ENCODE peak calls at places on chromosomes 6 and 20, in five cellular contexts. One of them, this sample, is unnamed. For H3K4me1, the result is how much of the 10 kb centered on the place peaks cover.

GRCh38 chr20:40683221-40683893 is 5.7 kb downstream of the MAFB start:
- DNase-seq in cardiac muscle cell: peak
- DNase-seq in adrenal gland: peak
- DNase-seq in tibial artery: no peak
- DNase-seq in ovary: no peak
- DNase-seq in this sample: no peak

GRCh38 chr20:5996765-5997164 is 46.3 kb downstream of the MCM8 start:
- DNase-seq in cardiac muscle cell: no peak
- DNase-seq in adrenal gland: no peak
- DNase-seq in tibial artery: no peak
- DNase-seq in ovary: no peak
- DNase-seq in this sample: no peak

GRCh38 chr6:133610271-133610840 is 278.6 kb upstream of the TCF21 start:
- DNase-seq in cardiac muscle cell: peak
- DNase-seq in adrenal gland: no peak
- DNase-seq in tibial artery: no peak
- DNase-seq in ovary: no peak
- DNase-seq in this sample: no peak

GRCh38 chr20:22438346-22438745 is 146.0 kb downstream of the FOXA2 start:
- DNase-seq in cardiac muscle cell: no peak
- DNase-seq in adrenal gland: no peak
- DNase-seq in tibial artery: no peak
- DNase-seq in ovary: no peak
- DNase-seq in this sample: no peak

GRCh38 chr6:42390228-42390934 is 61.3 kb downstream of the TRERF1 start:
- DNase-seq in cardiac muscle cell: no peak
- DNase-seq in adrenal gland: no peak
- DNase-seq in tibial artery: no peak
- DNase-seq in ovary: no peak
- DNase-seq in this sample: no peak

GRCh38 chr6:145830612-145831011 is 16.0 kb upstream of the FBXO30 start:
- DNase-seq in cardiac muscle cell: no peak
- DNase-seq in adrenal gland: no peak
- DNase-seq in tibial artery: no peak
- DNase-seq in ovary: no peak
- DNase-seq in this sample: no peak

GRCh38 chr6:122673345-122673961 is 63.2 kb downstream of the PKIB start:
- DNase-seq in cardiac muscle cell: no peak
- DNase-seq in adrenal gland: no peak
- DNase-seq in tibial artery: no peak
- DNase-seq in ovary: no peak
- DNase-seq in this sample: no peak

GRCh38 chr6:143823463-143824006 is 19.6 kb upstream of the LTV1 start:
- DNase-seq in cardiac muscle cell: peak
- DNase-seq in adrenal gland: no peak
- DNase-seq in tibial artery: no peak
- DNase-seq in ovary: no peak
- DNase-seq in this sample: no peak

GRCh38 chr6:8391934-8392333 is 43.4 kb downstream of the SLC35B3 start:
- DNase-seq in cardiac muscle cell: no peak
- DNase-seq in adrenal gland: no peak
- DNase-seq in tibial artery: no peak
- DNase-seq in ovary: no peak
- DNase-seq in this sample: no peak

GRCh38 chr6:45073771-45074170 is 254.4 kb upstream of the RUNX2 start:
- DNase-seq in cardiac muscle cell: peak
- DNase-seq in adrenal gland: no peak
- DNase-seq in tibial artery: no peak
- DNase-seq in ovary: no peak
- DNase-seq in this sample: no peak

GRCh38 chr6:84082693-84083265 is 49.2 kb downstream of the MRAP2 start:
- DNase-seq in cardiac muscle cell: peak
- DNase-seq in adrenal gland: no peak
- DNase-seq in tibial artery: no peak
- DNase-seq in ovary: no peak
- DNase-seq in this sample: no peak

GRCh38 chr6:78614961-78615360 is 252.4 kb upstream of the IRAK1BP1 start:
- DNase-seq in cardiac muscle cell: no peak
- DNase-seq in adrenal gland: no peak
- DNase-seq in tibial artery: no peak
- DNase-seq in ovary: no peak
- DNase-seq in this sample: no peak

GRCh38 chr6:8803181-8803760 is 367.9 kb upstream of the SLC35B3 start:
- DNase-seq in cardiac muscle cell: no peak
- DNase-seq in adrenal gland: no peak
- DNase-seq in tibial artery: no peak
- DNase-seq in ovary: no peak
- DNase-seq in this sample: no peak

GRCh38 chr6:133466666-133467065 is 225.5 kb downstream of the EYA4 start:
- DNase-seq in cardiac muscle cell: peak
- DNase-seq in adrenal gland: no peak
- DNase-seq in tibial artery: no peak
- DNase-seq in ovary: no peak
- DNase-seq in this sample: no peak

GRCh38 chr6:130229645-130230044 is 6.9 kb upstream of the SAMD3 start:
- DNase-seq in cardiac muscle cell: no peak
- DNase-seq in adrenal gland: no peak
- DNase-seq in tibial artery: no peak
- DNase-seq in ovary: no peak
- DNase-seq in this sample: no peak

GRCh38 chr20:46202758-46203509 is 84.8 kb downstream of the CD40 start:
- DNase-seq in cardiac muscle cell: peak
- DNase-seq in adrenal gland: peak
- DNase-seq in tibial artery: peak
- DNase-seq in ovary: peak
- DNase-seq in this sample: no peak

GRCh38 chr20:34461779-34462087 is 54.5 kb upstream of the DYNLRB1 start:
- DNase-seq in cardiac muscle cell: no peak
- DNase-seq in adrenal gland: no peak
- DNase-seq in tibial artery: no peak
- DNase-seq in ovary: no peak
- DNase-seq in this sample: no peak

GRCh38 chr20:62350098-62350628 is 16.9 kb downstream of the LAMA5 start:
- DNase-seq in cardiac muscle cell: no peak
- DNase-seq in adrenal gland: no peak
- DNase-seq in tibial artery: no peak
- DNase-seq in ovary: peak
- DNase-seq in this sample: no peak

GRCh38 chr6:129860901-129861665 is at the start of gene TMEM244:
- DNase-seq in cardiac muscle cell: no peak
- DNase-seq in adrenal gland: no peak
- DNase-seq in tibial artery: no peak
- DNase-seq in ovary: no peak
- DNase-seq in this sample: no peak

GRCh38 chr6:126372626-126373025 is 32.7 kb downstream of the CENPW start:
- DNase-seq in cardiac muscle cell: no peak
- DNase-seq in adrenal gland: no peak
- DNase-seq in tibial artery: no peak
- DNase-seq in ovary: no peak
- DNase-seq in this sample: no peak

GRCh38 chr6:25998379-25998778 is 35.8 kb downstream of the TRIM38 start:
- DNase-seq in cardiac muscle cell: no peak
- DNase-seq in adrenal gland: no peak
- DNase-seq in tibial artery: no peak
- DNase-seq in ovary: no peak
- DNase-seq in this sample: no peak

GRCh38 chr20:50713677-50714101 is 17.7 kb upstream of the PARD6B start:
- DNase-seq in cardiac muscle cell: peak
- DNase-seq in adrenal gland: peak
- DNase-seq in tibial artery: no peak
- DNase-seq in ovary: peak
- DNase-seq in this sample: no peak

GRCh38 chr6:67336014-67336413 is 1299.1 kb upstream of the ADGRB3 start:
- DNase-seq in cardiac muscle cell: no peak
- DNase-seq in adrenal gland: no peak
- DNase-seq in tibial artery: no peak
- DNase-seq in ovary: no peak
- DNase-seq in this sample: no peak

GRCh38 chr6:168232989-168233874 is 86.3 kb downstream of the DACT2 start:
- DNase-seq in cardiac muscle cell: peak
- DNase-seq in adrenal gland: no peak
- DNase-seq in tibial artery: no peak
- DNase-seq in ovary: no peak
- DNase-seq in this sample: no peak

GRCh38 chr6:38673397-38674165 is 29.4 kb downstream of the GLO1 start:
- DNase-seq in cardiac muscle cell: no peak
- DNase-seq in adrenal gland: no peak
- DNase-seq in tibial artery: no peak
- DNase-seq in ovary: no peak
- DNase-seq in this sample: no peak

GRCh38 chr6:40188931-40189330 is 254.7 kb upstream of the MOCS1 start:
- DNase-seq in cardiac muscle cell: no peak
- DNase-seq in adrenal gland: no peak
- DNase-seq in tibial artery: no peak
- DNase-seq in ovary: no peak
- DNase-seq in this sample: no peak

GRCh38 chr6:166006593-166007301 is 160.9 kb downstream of the TBXT start:
- DNase-seq in cardiac muscle cell: peak
- DNase-seq in adrenal gland: peak
- DNase-seq in tibial artery: no peak
- DNase-seq in ovary: no peak
- DNase-seq in this sample: no peak

GRCh38 chr6:156875062-156875461 is 97.9 kb downstream of the ARID1B start:
- DNase-seq in cardiac muscle cell: no peak
- DNase-seq in adrenal gland: no peak
- DNase-seq in tibial artery: no peak
- DNase-seq in ovary: no peak
- DNase-seq in this sample: no peak
- H3K4me1 ChIP-seq in cardiac muscle cell: under half
- H3K4me1 ChIP-seq in adrenal gland: under half
- H3K4me1 ChIP-seq in tibial artery: under half
- H3K4me1 ChIP-seq in ovary: under half
- H3K4me1 ChIP-seq in this sample: under half

GRCh38 chr20:57902478-57902877 is 192.7 kb upstream of the PMEPA1 start:
- DNase-seq in cardiac muscle cell: peak
- DNase-seq in adrenal gland: no peak
- DNase-seq in tibial artery: no peak
- DNase-seq in ovary: no peak
- DNase-seq in this sample: no peak
- TF ChIP-seq CTCF in cardiac muscle cell: no peak
- TF ChIP-seq CTCF in adrenal gland: no peak
- TF ChIP-seq CTCF in tibial artery: no peak
- TF ChIP-seq CTCF in ovary: no peak
- TF ChIP-seq CTCF in this sample: no peak

DNA sequence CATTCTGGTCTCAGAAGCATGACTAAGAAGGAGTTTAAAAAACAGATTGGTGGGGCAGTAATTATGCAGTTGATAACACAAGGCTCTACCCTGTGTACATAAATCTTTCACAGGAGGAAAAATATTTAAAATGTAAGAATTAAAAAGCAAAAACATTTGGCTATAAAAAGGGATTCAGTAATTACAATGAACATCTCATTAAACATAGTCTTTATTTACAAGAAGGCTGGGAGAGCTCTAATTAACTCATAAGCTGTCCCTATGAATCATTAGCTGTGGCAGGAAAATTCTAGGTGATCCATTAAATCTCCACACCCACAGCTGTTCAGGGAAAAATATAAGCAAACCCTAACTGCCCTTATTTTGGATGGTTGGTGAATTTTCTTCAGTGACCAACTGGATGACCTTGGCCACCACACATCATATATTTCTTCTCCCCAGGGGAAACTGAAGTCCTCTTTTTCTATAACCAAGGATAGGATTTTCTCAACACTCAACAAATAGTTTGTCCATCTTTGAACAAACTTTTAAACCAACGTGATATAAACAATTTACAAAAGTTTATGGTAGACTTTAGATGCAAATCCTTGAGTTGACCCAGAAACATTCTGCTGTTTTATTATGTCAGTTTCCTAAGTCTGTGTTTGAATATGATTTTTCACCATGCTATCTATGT is 59.6 kb downstream of the PDE7B start:
- DNase-seq in cardiac muscle cell: no peak
- DNase-seq in adrenal gland: no peak
- DNase-seq in tibial artery: no peak
- DNase-seq in ovary: no peak
- DNase-seq in this sample: no peak
- H3K4me3 ChIP-seq in cardiac muscle cell: no peak
- H3K4me3 ChIP-seq in adrenal gland: no peak
- H3K4me3 ChIP-seq in tibial artery: no peak
- H3K4me3 ChIP-seq in ovary: no peak
- H3K4me3 ChIP-seq in this sample: no peak

DNA sequence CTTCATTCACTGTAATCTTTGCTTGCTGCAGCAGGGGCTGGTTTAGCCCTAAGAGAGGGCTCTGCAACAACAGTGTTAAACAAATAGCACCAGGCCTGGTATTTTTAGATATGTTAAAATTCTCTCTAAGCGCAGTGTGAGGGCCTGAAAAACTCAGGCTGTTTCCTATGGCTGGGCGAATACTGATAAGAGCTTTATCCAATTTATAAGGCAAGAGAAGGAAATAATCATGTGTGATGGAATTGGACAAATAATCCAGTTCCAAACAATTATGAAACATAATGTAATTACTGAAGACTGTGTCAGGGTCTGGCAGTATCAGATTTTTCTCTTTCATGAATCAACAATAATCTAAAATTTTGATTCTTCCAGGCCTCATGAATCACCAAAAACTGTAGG is 385.8 kb upstream of the ARID1B start:
- DNase-seq in cardiac muscle cell: no peak
- DNase-seq in adrenal gland: no peak
- DNase-seq in tibial artery: no peak
- DNase-seq in ovary: no peak
- DNase-seq in this sample: no peak
- H3K4me1 ChIP-seq in cardiac muscle cell: under half
- H3K4me1 ChIP-seq in adrenal gland: under half
- H3K4me1 ChIP-seq in tibial artery: under half
- H3K4me1 ChIP-seq in ovary: under half
- H3K4me1 ChIP-seq in this sample: under half